ENCODE peak calls at places on chromosomes 12 and 14, in seven cellular contexts. I is K562, E is A549, J is HCT116, R is SK-N-SH, M is HepG2, S is WTC11. G is an unnamed sample.

GRCh38 chr12:79573820-79574219 is 116.9 kb downstream of the PAWR start:
- DNase-seq in I (no peak), E (no peak), J (no peak), R (no peak), M (no peak), S (no peak), G (no peak)

GRCh38 chr14:25132734-25133422 is 82.9 kb upstream of the STXBP6 start:
- DNase-seq in I (peak; percentile 43), E (peak; percentile 44), J (no peak), R (peak; percentile 61), M (peak; percentile 84), S (peak; percentile 76), G (peak; percentile 52)

GRCh38 chr14:24032727-24033418 is 18.9 kb upstream of the CARMIL3 start:
- DNase-seq in I (no peak), E (peak; percentile 41), J (no peak), R (no peak), M (peak; percentile 89), S (no peak), G (peak; percentile 79)

GRCh38 chr14:30252151-30252550 is 306.8 kb upstream of the G2E3 start:
- DNase-seq in I (no peak), E (no peak), J (no peak), R (no peak), M (no peak), S (no peak), G (no peak)

GRCh38 chr14:101072945-101073597 is 169.5 kb upstream of the RTL1 start:
- DNase-seq in I (peak; percentile 57), E (peak; percentile 97), J (peak; percentile 92), R (peak; percentile 91), M (peak; percentile 77), S (peak; percentile 68), G (peak; percentile 98)

GRCh38 chr14:90639641-90640040 is 176.6 kb downstream of the TTC7B start:
- DNase-seq in I (no peak), E (no peak), J (no peak), R (no peak), M (no peak), S (no peak), G (no peak)

GRCh38 chr12:113040722-113041168 is 15.8 kb upstream of the DTX1 start:
- DNase-seq in I (no peak), E (peak; percentile 39), J (peak; percentile 59), R (no peak), M (peak; percentile 32), S (no peak), G (peak; percentile 74)

GRCh38 chr14:101480747-101481530 is 80.4 kb upstream of the DIO3 start:
- DNase-seq in I (no peak), E (peak; percentile 85), J (no peak), R (no peak), M (peak; percentile 10), S (no peak), G (no peak)

GRCh38 chr12:67991158-67991557 is 1.9 kb downstream of the IFNG-AS1 start:
- DNase-seq in I (no peak), E (no peak), J (no peak), R (no peak), M (no peak), S (no peak), G (no peak)

GRCh38 chr12:91262023-91262676 is 79.5 kb upstream of the DCN start:
- DNase-seq in I (no peak), E (no peak), J (no peak), R (no peak), M (no peak), S (no peak), G (no peak)

GRCh38 chr14:105315211-105315721 is 718 bp downstream of the PACS2 start:
- DNase-seq in I (no peak), E (peak; percentile 40), J (peak; percentile 27), R (peak; percentile 68), M (peak; percentile 41), S (peak; percentile 57), G (peak; percentile 33)

GRCh38 chr12:42332301-42332894 is 6.4 kb downstream of the PPHLN1 start:
- DNase-seq in I (no peak), E (peak; percentile 47), J (peak; percentile 29), R (peak; percentile 56), M (peak; percentile 34), S (no peak), G (peak; percentile 65)

GRCh38 chr12:115944851-115945496 is 332.5 kb downstream of the MED13L start:
- DNase-seq in I (no peak), E (no peak), J (no peak), R (no peak), M (no peak), S (no peak), G (no peak)
- TF ChIP-seq MAX in I (no peak), E (no peak), J (no peak), R (no peak), M (no peak), S (no peak), G (no peak)

GRCh38 chr14:50859296-50859624 is 12.6 kb upstream of the ABHD12B start:
- DNase-seq in I (no peak), E (no peak), J (no peak), R (no peak), M (no peak), S (no peak), G (no peak)

GRCh38 chr14:50853891-50854290 is 18.0 kb upstream of the ABHD12B start:
- DNase-seq in I (no peak), E (no peak), J (no peak), R (no peak), M (no peak), S (no peak), G (no peak)

GRCh38 chr14:50856660-50857059 is 15.2 kb upstream of the ABHD12B start:
- DNase-seq in I (no peak), E (no peak), J (no peak), R (no peak), M (no peak), S (no peak), G (no peak)

GRCh38 chr14:50854521-50854920 is 17.3 kb upstream of the ABHD12B start:
- DNase-seq in I (no peak), E (no peak), J (no peak), R (no peak), M (no peak), S (no peak), G (no peak)

DNA sequence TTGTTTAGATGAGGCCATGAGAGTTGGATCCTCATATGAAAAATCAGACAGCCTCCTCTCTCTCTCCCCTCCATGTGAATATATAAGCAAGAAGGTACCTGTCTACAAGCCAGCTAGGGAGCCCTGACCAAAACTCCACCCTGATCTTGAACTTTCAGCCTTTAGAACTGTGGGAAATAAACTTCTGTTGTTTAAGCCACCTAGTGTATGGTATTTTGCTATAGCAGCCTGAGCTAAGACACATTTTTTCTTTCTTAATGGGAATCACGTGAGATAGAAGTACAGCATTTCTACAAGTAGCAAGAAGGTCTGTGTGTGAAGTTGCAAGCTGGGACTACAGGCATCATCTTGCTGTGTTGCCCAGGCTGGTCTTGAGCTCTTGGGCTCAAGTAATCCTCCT is 16.3 kb upstream of the ABHD12B start:
- DNase-seq in I (no peak), E (no peak), J (no peak), R (no peak), M (no peak), S (no peak), G (no peak)
- TF ChIP-seq CTCF in I (no peak), E (no peak), J (peak; percentile 21), R (peak; percentile 18), M (peak; percentile 4), S (no peak), G (no peak)

DNA sequence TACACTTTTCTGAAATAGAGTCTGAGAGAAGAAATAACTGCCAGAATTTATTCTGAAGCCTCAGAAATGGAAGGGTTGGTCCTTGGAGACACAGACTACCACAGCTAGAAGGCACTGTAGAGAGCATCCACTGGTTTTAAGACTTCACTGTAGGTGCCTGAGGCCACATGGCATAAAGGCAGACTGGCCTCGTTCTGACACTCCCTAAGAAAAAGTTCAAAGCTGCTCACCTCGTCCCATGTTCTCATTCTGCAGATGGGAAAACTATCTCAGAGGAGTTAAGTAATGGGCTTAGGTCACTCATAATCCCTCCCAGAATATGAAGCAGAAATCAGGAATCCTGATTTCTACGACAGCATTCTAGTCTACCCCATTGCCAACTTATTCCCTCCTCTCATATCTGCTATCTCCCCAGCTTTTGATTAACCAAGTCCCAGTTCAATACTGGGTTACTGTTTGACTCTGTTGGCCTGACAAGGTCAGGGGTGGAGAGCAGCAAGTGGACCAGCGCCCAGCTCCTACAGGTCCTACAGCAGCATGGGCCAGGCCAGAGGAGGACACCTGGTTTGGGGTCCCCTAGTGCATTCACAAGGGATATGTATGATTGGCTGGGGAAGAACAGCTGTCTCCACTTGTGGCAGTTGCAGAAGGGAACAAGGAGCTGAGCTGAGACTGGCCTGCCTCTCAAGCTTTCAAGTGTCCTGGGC is 3.7 kb downstream of the ITGA5 start:
- DNase-seq in I (no peak), E (no peak), J (no peak), R (no peak), M (no peak), S (no peak), G (peak; percentile 72)
- TF ChIP-seq MAX in I (no peak), E (no peak), J (no peak), R (no peak), M (no peak), S (no peak), G (peak; percentile 79)

DNA sequence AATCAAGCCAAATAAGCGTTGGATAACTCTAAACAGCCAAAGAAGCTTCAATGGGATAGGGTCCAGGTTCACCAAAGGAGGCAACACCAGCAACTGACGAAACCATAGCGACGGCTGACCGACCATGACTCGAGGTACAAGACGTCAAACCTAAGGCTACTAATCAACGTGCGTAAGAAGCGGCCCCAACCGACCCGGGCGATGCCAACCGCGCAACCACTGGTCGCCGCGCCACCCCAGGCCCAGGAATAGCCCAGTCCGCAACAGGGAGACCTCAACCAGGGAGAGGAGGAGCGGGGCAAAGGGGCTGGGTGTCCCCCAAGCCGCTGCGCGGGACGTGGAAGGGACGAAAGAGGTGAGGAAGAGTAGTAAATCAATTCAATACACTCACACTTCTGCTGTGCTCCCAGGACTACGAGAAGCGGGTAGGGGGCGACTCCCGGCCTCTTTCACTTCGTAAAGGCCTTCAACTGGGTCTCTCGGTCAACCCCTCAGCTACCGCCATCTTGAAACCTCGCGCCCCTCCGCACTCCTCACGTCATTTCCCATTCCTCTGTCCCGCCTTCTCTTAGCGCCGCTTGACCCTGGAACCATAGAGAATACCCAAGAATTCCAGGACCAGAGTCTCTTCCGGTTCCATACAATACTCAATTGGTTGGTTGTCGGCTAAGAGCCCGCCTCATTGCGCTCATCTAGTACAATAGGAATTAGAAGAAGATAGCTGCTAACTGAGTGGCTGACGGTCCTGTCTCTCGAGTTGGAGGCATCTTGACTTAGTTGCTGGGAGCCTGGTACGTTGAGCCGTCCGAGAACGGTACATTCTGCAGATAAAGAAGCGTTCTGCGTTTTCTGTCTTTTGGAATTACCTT is at the start of the genes C12orf60 and WBP11:
- DNase-seq in I (peak; percentile 70), E (peak; percentile 99), J (peak; percentile 98), R (peak; percentile 89), M (peak; percentile 99), S (peak; percentile 87), G (peak; percentile 98)
- TF ChIP-seq CTCF in I (no peak), E (no peak), J (no peak), R (no peak), M (peak; percentile 5), S (no peak), G (no peak)

GRCh38 chr12:69027411-69027811 is 94.4 kb upstream of the CPM start:
- DNase-seq in I (no peak), E (no peak), J (no peak), R (no peak), M (no peak), S (no peak), G (no peak)
- TF ChIP-seq MAX in I (no peak), E (no peak), J (no peak), R (peak; percentile 19), M (no peak), S (no peak), G (no peak)

GRCh38 chr12:3207858-3208257 is 130.7 kb downstream of the TSPAN9 start:
- DNase-seq in I (peak; percentile 49), E (no peak), J (peak; percentile 10), R (no peak), M (peak; percentile 61), S (peak; percentile 81), G (peak; percentile 62)
- TF ChIP-seq CTCF in I (peak; percentile 47), E (no peak), J (peak; percentile 77), R (peak; percentile 28), M (peak; percentile 61), S (peak; percentile 59), G (peak; percentile 45)